ENCODE peak calls at places on chromosome 4, in ten cellular contexts. J is effector memory CD8-positive, alpha-beta T cell; S is HepG2; B is CD4-positive, alpha-beta memory T cell; N is aorta; M is SJSA1; G is activated T-helper 1 cell treated with Interleukin-2 at 50 U/mL for 16 hours; R is hypothalamus; A is colonic mucosa; Z is fibroblast of the conjunctiva. L is an unnamed sample.
A peak's percentile ranks its signal among the peaks of the same experiment; 100 is the strongest.

GRCh38 chr4:189237340-189237739 is 703.3 kb upstream of the FRG1 start:
- DNase-seq in J (no peak), S (no peak), B (no peak), N (no peak), M (no peak), G (no peak), R (no peak), A (no peak), Z (no peak), L (no peak)

GRCh38 chr4:140659935-140660710 is 91.4 kb upstream of the UCP1 start:
- DNase-seq in J (no peak), S (no peak), B (no peak), N (no peak), M (no peak), G (no peak), R (no peak), A (no peak), Z (no peak), L (no peak)

GRCh38 chr4:143506031-143506430 is 7.5 kb upstream of the SMARCA5 start:
- DNase-seq in J (no peak), S (no peak), B (no peak), N (no peak), M (no peak), G (no peak), R (no peak), A (no peak), Z (no peak), L (no peak)

GRCh38 chr4:130395871-130396270 is 1299.9 kb downstream of the C4orf33 start:
- DNase-seq in J (no peak), S (no peak), B (no peak), N (no peak), M (no peak), G (no peak), R (no peak), A (no peak), Z (peak; percentile 59), L (no peak)

GRCh38 chr4:70627620-70628019 is 924 bp upstream of the ENAM start:
- DNase-seq in J (no peak), S (no peak), B (no peak), N (no peak), M (no peak), G (no peak), R (no peak), A (no peak), Z (no peak), L (no peak)

GRCh38 chr4:38243385-38244053 is 283.3 kb downstream of the PTTG2 start:
- DNase-seq in J (no peak), S (no peak), B (no peak), N (no peak), M (no peak), G (no peak), R (no peak), A (no peak), Z (no peak), L (no peak)

GRCh38 chr4:89757154-89757723 is 79.7 kb downstream of the SNCA start:
- DNase-seq in J (no peak), S (no peak), B (no peak), N (no peak), M (no peak), G (no peak), R (no peak), A (no peak), Z (no peak), L (no peak)

GRCh38 chr4:130336585-130337217 is 1240.7 kb downstream of the C4orf33 start:
- DNase-seq in J (no peak), S (peak; percentile 2), B (no peak), N (no peak), M (no peak), G (no peak), R (no peak), A (no peak), Z (peak; percentile 17), L (no peak)

GRCh38 chr4:14157262-14157661 is 529.7 kb upstream of the BOD1L1 start:
- DNase-seq in J (no peak), S (no peak), B (no peak), N (no peak), M (no peak), G (no peak), R (no peak), A (no peak), Z (no peak), L (no peak)